ENCODE peak calls at places on chromosomes 12 and 14, in six cellular contexts. One of them, this sample, is unnamed.

GRCh38 chr14:75015496-75015895 is 12.8 kb downstream of the EIF2B2 start:
- DNase-seq in glutamatergic neuron: no peak
- DNase-seq in osteocyte: no peak
- DNase-seq in GM13977: no peak
- DNase-seq in caudate nucleus: no peak
- DNase-seq in activated CD4-positive, CD25-positive, alpha-beta regulatory T cell: no peak
- DNase-seq in this sample: no peak

GRCh38 chr14:34227834-34228662 is 234.0 kb downstream of the SPTSSA start:
- DNase-seq in glutamatergic neuron: peak; percentile 82
- DNase-seq in osteocyte: no peak
- DNase-seq in GM13977: peak; percentile 63
- DNase-seq in caudate nucleus: peak; percentile 35
- DNase-seq in activated CD4-positive, CD25-positive, alpha-beta regulatory T cell: no peak
- DNase-seq in this sample: no peak

GRCh38 chr14:104202259-104203070 is 64.1 kb downstream of the KIF26A start:
- DNase-seq in glutamatergic neuron: no peak
- DNase-seq in osteocyte: no peak
- DNase-seq in GM13977: no peak
- DNase-seq in caudate nucleus: no peak
- DNase-seq in activated CD4-positive, CD25-positive, alpha-beta regulatory T cell: no peak
- DNase-seq in this sample: no peak

GRCh38 chr14:102754370-102755262 is 22.6 kb upstream of the TRAF3 start:
- DNase-seq in glutamatergic neuron: no peak
- DNase-seq in osteocyte: no peak
- DNase-seq in GM13977: peak; percentile 81
- DNase-seq in caudate nucleus: no peak
- DNase-seq in activated CD4-positive, CD25-positive, alpha-beta regulatory T cell: no peak
- DNase-seq in this sample: no peak

GRCh38 chr12:124910561-124911478 is 3.6 kb downstream of the UBC start:
- DNase-seq in glutamatergic neuron: no peak
- DNase-seq in osteocyte: no peak
- DNase-seq in GM13977: no peak
- DNase-seq in caudate nucleus: no peak
- DNase-seq in activated CD4-positive, CD25-positive, alpha-beta regulatory T cell: no peak
- DNase-seq in this sample: no peak

GRCh38 chr12:48349471-48349870 is 1.2 kb downstream of the ZNF641 start:
- DNase-seq in glutamatergic neuron: no peak
- DNase-seq in osteocyte: peak; percentile 42
- DNase-seq in GM13977: no peak
- DNase-seq in caudate nucleus: no peak
- DNase-seq in activated CD4-positive, CD25-positive, alpha-beta regulatory T cell: no peak
- DNase-seq in this sample: no peak

GRCh38 chr14:69107407-69108003 is 45.4 kb downstream of the DCAF5 start:
- DNase-seq in glutamatergic neuron: no peak
- DNase-seq in osteocyte: no peak
- DNase-seq in GM13977: peak; percentile 33
- DNase-seq in caudate nucleus: no peak
- DNase-seq in activated CD4-positive, CD25-positive, alpha-beta regulatory T cell: no peak
- DNase-seq in this sample: peak; percentile 20

GRCh38 chr12:118377891-118378470 is 1.6 kb downstream of the SUDS3 start:
- DNase-seq in glutamatergic neuron: peak; percentile 77
- DNase-seq in osteocyte: peak; percentile 92
- DNase-seq in GM13977: peak; percentile 76
- DNase-seq in caudate nucleus: peak; percentile 8
- DNase-seq in activated CD4-positive, CD25-positive, alpha-beta regulatory T cell: peak; percentile 42
- DNase-seq in this sample: no peak